ENCODE peak calls at places on chromosomes 13 and 19, in six cellular contexts. S, N, W, Q, D and Z are unnamed samples.

GRCh38 chr19:35790981-35791813 is 15.8 kb downstream of the ARHGAP33 start:
- DNase-seq in S (no peak), N (no peak), W (no peak), Q (no peak), D (no peak), Z (no peak)

GRCh38 chr13:111115841-111116500 is 861 bp downstream of the ARHGEF7 start:
- DNase-seq in S (no peak), N (no peak), W (peak; percentile 69), Q (no peak), D (no peak), Z (no peak)

GRCh38 chr13:76336889-76337844 is 549.0 kb downstream of the KCTD12 start:
- DNase-seq in S (no peak), N (no peak), W (no peak), Q (no peak), D (no peak), Z (no peak)

GRCh38 chr19:12733369-12733896 is 1.1 kb downstream of the TRIR start:
- DNase-seq in S (no peak), N (no peak), W (no peak), Q (no peak), D (peak; percentile 44), Z (no peak)

GRCh38 chr13:72586519-72586918 is 140.9 kb downstream of the MZT1 start:
- DNase-seq in S (no peak), N (no peak), W (no peak), Q (no peak), D (no peak), Z (no peak)

GRCh38 chr13:77460195-77460594 is 75.3 kb upstream of the SCEL start:
- DNase-seq in S (peak; percentile 26), N (peak; percentile 39), W (peak; percentile 39), Q (no peak), D (no peak), Z (peak; percentile 7)

GRCh38 chr13:114017028-114017630 is 43.3 kb upstream of the C13orf46 start:
- DNase-seq in S (no peak), N (no peak), W (no peak), Q (no peak), D (no peak), Z (no peak)

GRCh38 chr13:31790992-31791391 is 51.7 kb downstream of the RXFP2 start:
- DNase-seq in S (no peak), N (no peak), W (no peak), Q (no peak), D (no peak), Z (no peak)

GRCh38 chr19:50244695-50245094 is 41.3 kb downstream of the MYH14 start:
- DNase-seq in S (no peak), N (no peak), W (no peak), Q (no peak), D (no peak), Z (no peak)

GRCh38 chr13:64675256-64675892 is 2554.8 kb downstream of the PCDH9 start:
- DNase-seq in S (no peak), N (no peak), W (no peak), Q (no peak), D (peak; percentile 76), Z (no peak)

GRCh38 chr19:10334340-10335148 is 1.2 kb upstream of the RAVER1 start:
- DNase-seq in S (no peak), N (peak; percentile 97), W (peak; percentile 94), Q (peak; percentile 18), D (peak; percentile 90), Z (peak; percentile 94)

GRCh38 chr19:31231181-31231580 is 118.1 kb downstream of the TSHZ3 start:
- DNase-seq in S (no peak), N (no peak), W (no peak), Q (no peak), D (no peak), Z (no peak)

GRCh38 chr19:31256601-31256990 is 92.6 kb downstream of the TSHZ3 start:
- DNase-seq in S (no peak), N (no peak), W (no peak), Q (no peak), D (no peak), Z (no peak)

GRCh38 chr19:44848805-44849457 is 2.8 kb downstream of the NECTIN2 start:
- DNase-seq in S (no peak), N (no peak), W (no peak), Q (no peak), D (no peak), Z (no peak)
- H3K4me3 ChIP-seq in S (no peak overlapping the region), N (peak overlapping the region; percentile 73), W (peak overlapping the region; percentile 100), Q (no peak overlapping the region), D (no peak overlapping the region), Z (peak overlapping the region; percentile 83)

GRCh38 chr19:2079076-2079864 is 16.9 kb downstream of the MOB3A start:
- DNase-seq in S (no peak), N (no peak), W (no peak), Q (no peak), D (no peak), Z (no peak)
- H3K4me3 ChIP-seq in S (peak overlapping the region; percentile 95), N (no peak overlapping the region), W (no peak overlapping the region), Q (no peak overlapping the region), D (no peak overlapping the region), Z (no peak overlapping the region)

DNA sequence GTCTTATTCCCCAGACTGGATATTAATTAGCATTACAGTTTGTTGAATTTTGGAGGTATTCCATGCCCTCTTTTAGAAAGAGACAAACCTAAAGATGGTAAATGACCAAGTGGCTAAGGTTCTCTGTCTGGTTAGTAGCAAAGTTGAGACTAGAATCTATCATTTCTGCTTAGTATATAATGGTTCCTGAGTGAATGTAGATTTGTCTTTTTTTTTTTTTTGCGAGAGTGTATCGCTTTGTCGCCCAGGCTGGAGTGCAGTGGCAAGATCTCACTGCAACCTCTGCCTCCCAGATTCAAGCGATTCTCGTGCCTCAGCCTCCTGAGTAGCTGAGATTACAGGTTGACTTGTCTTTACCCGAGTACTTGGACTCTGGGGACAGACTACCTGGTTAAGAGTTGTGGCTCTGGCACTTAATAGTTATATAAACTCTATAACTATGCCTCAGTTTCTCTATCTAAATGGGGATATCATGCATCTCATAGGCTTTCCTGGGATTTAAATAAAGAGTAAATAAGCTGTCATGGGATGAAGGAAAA is 2.7 kb downstream of the NAA16 start:
- DNase-seq in S (no peak), N (no peak), W (no peak), Q (no peak), D (no peak), Z (no peak)
- H3K4me3 ChIP-seq in S (peak overlapping the region; percentile 65), N (peak overlapping the region; percentile 91), W (peak overlapping the region; percentile 96), Q (no peak overlapping the region), D (peak overlapping the region; percentile 100), Z (peak overlapping the region; percentile 83)

GRCh38 chr13:40334031-40334430 is 332.4 kb downstream of the FOXO1 start:
- DNase-seq in S (no peak), N (no peak), W (no peak), Q (no peak), D (no peak), Z (no peak)
- H3K4me3 ChIP-seq in S (no peak overlapping the region), N (no peak overlapping the region), W (no peak overlapping the region), Q (no peak overlapping the region), D (no peak overlapping the region), Z (no peak overlapping the region)

GRCh38 chr19:56670961-56671612 is 470 bp downstream of the ZNF835 start:
- DNase-seq in S (no peak), N (no peak), W (no peak), Q (no peak), D (no peak), Z (no peak)
- H3K4me3 ChIP-seq in S (no peak overlapping the region), N (peak overlapping the region; percentile 71), W (peak overlapping the region; percentile 89), Q (peak overlapping the region; percentile 40), D (no peak overlapping the region), Z (no peak overlapping the region)

GRCh38 chr19:1039646-1040475 is at the start of gene ABCA7:
- DNase-seq in S (peak; percentile 93), N (peak; percentile 100), W (peak; percentile 99), Q (peak; percentile 99), D (peak; percentile 99), Z (peak; percentile 93)

GRCh38 chr19:1040476-1041271 is 767 bp downstream of the ABCA7 start:
- DNase-seq in S (peak; percentile 84), N (peak; percentile 94), W (peak; percentile 92), Q (peak; percentile 87), D (peak; percentile 94), Z (peak; percentile 93)

GRCh38 chr19:1042689-1043511 is 3.0 kb downstream of the ABCA7 start:
- DNase-seq in S (no peak), N (no peak), W (no peak), Q (no peak), D (no peak), Z (no peak)

GRCh38 chr19:1041835-1042685 is 2.2 kb downstream of the ABCA7 start:
- DNase-seq in S (no peak), N (peak; percentile 67), W (no peak), Q (no peak), D (no peak), Z (no peak)

DNA sequence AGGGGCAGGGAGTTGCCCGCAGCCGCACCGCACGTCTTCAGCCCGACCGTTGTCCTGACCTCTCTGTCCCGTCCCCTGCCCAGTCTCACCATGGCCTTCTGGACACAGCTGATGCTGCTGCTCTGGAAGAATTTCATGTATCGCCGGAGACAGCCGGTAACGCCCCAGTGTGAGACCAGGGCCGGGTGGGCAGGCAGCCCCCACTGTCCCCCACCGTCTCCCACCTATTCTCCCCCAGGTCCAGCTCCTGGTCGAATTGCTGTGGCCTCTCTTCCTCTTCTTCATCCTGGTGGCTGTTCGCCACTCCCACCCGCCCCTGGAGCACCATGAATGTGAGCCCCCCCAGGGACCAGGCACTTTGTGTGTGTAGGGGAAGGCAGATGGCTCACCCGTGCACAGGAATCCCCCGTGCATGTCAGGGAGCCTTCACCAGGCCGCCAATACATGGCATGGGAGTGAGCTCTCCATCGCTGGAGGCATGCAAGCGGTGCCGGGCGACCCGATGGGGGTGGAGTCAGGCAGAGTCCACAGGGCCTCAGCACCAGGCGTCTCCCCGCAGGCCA is 1.4 kb downstream of the ABCA7 start:
- DNase-seq in S (no peak), N (no peak), W (no peak), Q (no peak), D (no peak), Z (no peak)
- H3K4me3 ChIP-seq in S (peak overlapping the region; percentile 46), N (peak overlapping the region; percentile 60), W (peak overlapping the region; percentile 78), Q (peak overlapping the region; percentile 78), D (peak overlapping the region; percentile 12), Z (peak overlapping the region; percentile 91)